ENCODE peak calls at places on chromosome 10, in nine cellular contexts. One of them, this sample, is unnamed.

GRCh38 chr10:15720635-15721310 is 1.1 kb upstream of the ITGA8 start:
- DNase-seq in AG10803: no peak
- DNase-seq in GM23338: no peak
- DNase-seq in activated T-cell treated with anti-CD3 and anti-CD28 coated beads, Interleukin-2, amount 50 U/mL, for 72 hours: no peak
- DNase-seq in naive B cell: no peak
- DNase-seq in GM10248: no peak
- DNase-seq in activated CD8-positive, alpha-beta memory T cell treated with anti-CD3 and anti-CD28 coated beads for 1 hour: no peak
- DNase-seq in NCI-H1417: no peak
- DNase-seq in A549: no peak
- DNase-seq in this sample: no peak

GRCh38 chr10:103241262-103242011 is 4.2 kb upstream of the RPEL1 start:
- DNase-seq in naive B cell: no peak
- DNase-seq in activated CD8-positive, alpha-beta memory T cell treated with anti-CD3 and anti-CD28 coated beads for 1 hour: no peak
- DNase-seq in A549: peak; percentile 98
- DNase-seq in activated T-cell treated with anti-CD3 and anti-CD28 coated beads, Interleukin-2, amount 50 U/mL, for 72 hours: peak; percentile 4
- DNase-seq in AG10803: peak; percentile 43
- DNase-seq in GM10248: no peak
- DNase-seq in NCI-H1417: no peak
- DNase-seq in GM23338: peak; percentile 22
- DNase-seq in this sample: no peak

GRCh38 chr10:133109736-133110532 is 22.2 kb downstream of the ADGRA1 start:
- DNase-seq in naive B cell: no peak
- DNase-seq in GM10248: no peak
- DNase-seq in activated T-cell treated with anti-CD3 and anti-CD28 coated beads, Interleukin-2, amount 50 U/mL, for 72 hours: no peak
- DNase-seq in AG10803: no peak
- DNase-seq in activated CD8-positive, alpha-beta memory T cell treated with anti-CD3 and anti-CD28 coated beads for 1 hour: no peak
- DNase-seq in NCI-H1417: no peak
- DNase-seq in GM23338: no peak
- DNase-seq in A549: peak; percentile 32
- DNase-seq in this sample: peak; percentile 30

GRCh38 chr10:133011883-133012282 is 69.5 kb upstream of the CFAP46 start:
- DNase-seq in GM23338: no peak
- DNase-seq in GM10248: no peak
- DNase-seq in activated CD8-positive, alpha-beta memory T cell treated with anti-CD3 and anti-CD28 coated beads for 1 hour: no peak
- DNase-seq in AG10803: no peak
- DNase-seq in A549: no peak
- DNase-seq in naive B cell: no peak
- DNase-seq in activated T-cell treated with anti-CD3 and anti-CD28 coated beads, Interleukin-2, amount 50 U/mL, for 72 hours: no peak
- DNase-seq in NCI-H1417: no peak
- DNase-seq in this sample: no peak

GRCh38 chr10:125177641-125178640 is 17.6 kb upstream of the CTBP2 start:
- DNase-seq in activated T-cell treated with anti-CD3 and anti-CD28 coated beads, Interleukin-2, amount 50 U/mL, for 72 hours: no peak
- DNase-seq in activated CD8-positive, alpha-beta memory T cell treated with anti-CD3 and anti-CD28 coated beads for 1 hour: no peak
- DNase-seq in A549: no peak
- DNase-seq in naive B cell: no peak
- DNase-seq in GM10248: no peak
- DNase-seq in AG10803: no peak
- DNase-seq in GM23338: no peak
- DNase-seq in NCI-H1417: no peak
- DNase-seq in this sample: no peak

GRCh38 chr10:86946215-86947170 is 10.9 kb downstream of the MMRN2 start:
- DNase-seq in activated T-cell treated with anti-CD3 and anti-CD28 coated beads, Interleukin-2, amount 50 U/mL, for 72 hours: no peak
- DNase-seq in naive B cell: no peak
- DNase-seq in AG10803: no peak
- DNase-seq in NCI-H1417: peak; percentile 2
- DNase-seq in GM23338: no peak
- DNase-seq in A549: no peak
- DNase-seq in activated CD8-positive, alpha-beta memory T cell treated with anti-CD3 and anti-CD28 coated beads for 1 hour: no peak
- DNase-seq in GM10248: no peak
- DNase-seq in this sample: no peak

GRCh38 chr10:125023269-125023668 is 81.3 kb downstream of the ZRANB1 start:
- DNase-seq in GM23338: no peak
- DNase-seq in naive B cell: no peak
- DNase-seq in activated T-cell treated with anti-CD3 and anti-CD28 coated beads, Interleukin-2, amount 50 U/mL, for 72 hours: no peak
- DNase-seq in activated CD8-positive, alpha-beta memory T cell treated with anti-CD3 and anti-CD28 coated beads for 1 hour: no peak
- DNase-seq in A549: no peak
- DNase-seq in GM10248: no peak
- DNase-seq in NCI-H1417: peak; percentile 73
- DNase-seq in AG10803: no peak
- DNase-seq in this sample: no peak

GRCh38 chr10:107653832-107654287 is 489.4 kb upstream of the SORCS1 start:
- DNase-seq in GM23338: no peak
- DNase-seq in activated T-cell treated with anti-CD3 and anti-CD28 coated beads, Interleukin-2, amount 50 U/mL, for 72 hours: no peak
- DNase-seq in AG10803: peak; percentile 64
- DNase-seq in A549: no peak
- DNase-seq in activated CD8-positive, alpha-beta memory T cell treated with anti-CD3 and anti-CD28 coated beads for 1 hour: no peak
- DNase-seq in naive B cell: peak; percentile 11
- DNase-seq in GM10248: peak; percentile 31
- DNase-seq in NCI-H1417: no peak
- DNase-seq in this sample: no peak

GRCh38 chr10:94205370-94205930 is 157.3 kb downstream of the NOC3L start:
- DNase-seq in AG10803: peak; percentile 44
- DNase-seq in GM23338: no peak
- DNase-seq in NCI-H1417: peak; percentile 4
- DNase-seq in activated CD8-positive, alpha-beta memory T cell treated with anti-CD3 and anti-CD28 coated beads for 1 hour: no peak
- DNase-seq in naive B cell: no peak
- DNase-seq in A549: no peak
- DNase-seq in activated T-cell treated with anti-CD3 and anti-CD28 coated beads, Interleukin-2, amount 50 U/mL, for 72 hours: no peak
- DNase-seq in GM10248: no peak
- DNase-seq in this sample: no peak

GRCh38 chr10:71984126-71984797 is 20.1 kb downstream of the CHST3 start:
- DNase-seq in AG10803: no peak
- DNase-seq in NCI-H1417: no peak
- DNase-seq in GM23338: no peak
- DNase-seq in GM10248: no peak
- DNase-seq in activated T-cell treated with anti-CD3 and anti-CD28 coated beads, Interleukin-2, amount 50 U/mL, for 72 hours: no peak
- DNase-seq in naive B cell: no peak
- DNase-seq in A549: no peak
- DNase-seq in activated CD8-positive, alpha-beta memory T cell treated with anti-CD3 and anti-CD28 coated beads for 1 hour: no peak
- DNase-seq in this sample: no peak

GRCh38 chr10:62248465-62248864 is 20.2 kb downstream of the RTKN2 start:
- DNase-seq in GM23338: no peak
- DNase-seq in A549: no peak
- DNase-seq in activated T-cell treated with anti-CD3 and anti-CD28 coated beads, Interleukin-2, amount 50 U/mL, for 72 hours: no peak
- DNase-seq in AG10803: peak; percentile 36
- DNase-seq in naive B cell: no peak
- DNase-seq in activated CD8-positive, alpha-beta memory T cell treated with anti-CD3 and anti-CD28 coated beads for 1 hour: no peak
- DNase-seq in GM10248: no peak
- DNase-seq in NCI-H1417: no peak
- DNase-seq in this sample: no peak

GRCh38 chr10:96395931-96396877 is 37.4 kb upstream of the OPALIN start:
- DNase-seq in A549: peak; percentile 73
- DNase-seq in naive B cell: peak; percentile 44
- DNase-seq in GM23338: peak; percentile 91
- DNase-seq in NCI-H1417: peak; percentile 50
- DNase-seq in activated CD8-positive, alpha-beta memory T cell treated with anti-CD3 and anti-CD28 coated beads for 1 hour: peak; percentile 11
- DNase-seq in GM10248: peak; percentile 86
- DNase-seq in AG10803: peak; percentile 75
- DNase-seq in activated T-cell treated with anti-CD3 and anti-CD28 coated beads, Interleukin-2, amount 50 U/mL, for 72 hours: peak; percentile 58
- DNase-seq in this sample: peak; percentile 17

GRCh38 chr10:62413652-62414051 is 39.5 kb downstream of the ZNF365 start:
- DNase-seq in NCI-H1417: no peak
- DNase-seq in A549: no peak
- DNase-seq in naive B cell: no peak
- DNase-seq in activated T-cell treated with anti-CD3 and anti-CD28 coated beads, Interleukin-2, amount 50 U/mL, for 72 hours: no peak
- DNase-seq in AG10803: no peak
- DNase-seq in GM23338: no peak
- DNase-seq in activated CD8-positive, alpha-beta memory T cell treated with anti-CD3 and anti-CD28 coated beads for 1 hour: no peak
- DNase-seq in GM10248: no peak
- DNase-seq in this sample: no peak

GRCh38 chr10:35339946-35340345 is 3.6 kb downstream of the CCNY start:
- DNase-seq in activated CD8-positive, alpha-beta memory T cell treated with anti-CD3 and anti-CD28 coated beads for 1 hour: no peak
- DNase-seq in AG10803: no peak
- DNase-seq in A549: no peak
- DNase-seq in naive B cell: no peak
- DNase-seq in GM23338: no peak
- DNase-seq in GM10248: no peak
- DNase-seq in NCI-H1417: no peak
- DNase-seq in activated T-cell treated with anti-CD3 and anti-CD28 coated beads, Interleukin-2, amount 50 U/mL, for 72 hours: peak; percentile 43
- DNase-seq in this sample: no peak

GRCh38 chr10:27188259-27188658 is 33.1 kb downstream of the MASTL start:
- DNase-seq in activated T-cell treated with anti-CD3 and anti-CD28 coated beads, Interleukin-2, amount 50 U/mL, for 72 hours: no peak
- DNase-seq in naive B cell: no peak
- DNase-seq in NCI-H1417: no peak
- DNase-seq in GM10248: no peak
- DNase-seq in GM23338: no peak
- DNase-seq in AG10803: no peak
- DNase-seq in A549: no peak
- DNase-seq in activated CD8-positive, alpha-beta memory T cell treated with anti-CD3 and anti-CD28 coated beads for 1 hour: no peak
- DNase-seq in this sample: no peak

GRCh38 chr10:97116534-97117162 is 69.1 kb downstream of the SLIT1 start:
- DNase-seq in NCI-H1417: no peak
- DNase-seq in A549: no peak
- DNase-seq in naive B cell: no peak
- DNase-seq in GM23338: no peak
- DNase-seq in activated T-cell treated with anti-CD3 and anti-CD28 coated beads, Interleukin-2, amount 50 U/mL, for 72 hours: no peak
- DNase-seq in activated CD8-positive, alpha-beta memory T cell treated with anti-CD3 and anti-CD28 coated beads for 1 hour: no peak
- DNase-seq in AG10803: no peak
- DNase-seq in GM10248: no peak
- DNase-seq in this sample: no peak

GRCh38 chr10:100654835-100655759 is 90.3 kb upstream of the PAX2 start:
- DNase-seq in NCI-H1417: no peak
- DNase-seq in GM23338: peak; percentile 66
- DNase-seq in A549: no peak
- DNase-seq in AG10803: no peak
- DNase-seq in GM10248: no peak
- DNase-seq in activated T-cell treated with anti-CD3 and anti-CD28 coated beads, Interleukin-2, amount 50 U/mL, for 72 hours: peak; percentile 32
- DNase-seq in activated CD8-positive, alpha-beta memory T cell treated with anti-CD3 and anti-CD28 coated beads for 1 hour: no peak
- DNase-seq in naive B cell: no peak
- DNase-seq in this sample: no peak

GRCh38 chr10:132715791-132716680 is 69.9 kb downstream of the NKX6-2 start:
- DNase-seq in GM23338: no peak
- DNase-seq in activated CD8-positive, alpha-beta memory T cell treated with anti-CD3 and anti-CD28 coated beads for 1 hour: no peak
- DNase-seq in A549: no peak
- DNase-seq in NCI-H1417: no peak
- DNase-seq in AG10803: no peak
- DNase-seq in activated T-cell treated with anti-CD3 and anti-CD28 coated beads, Interleukin-2, amount 50 U/mL, for 72 hours: no peak
- DNase-seq in naive B cell: no peak
- DNase-seq in GM10248: no peak
- DNase-seq in this sample: no peak

GRCh38 chr10:117462424-117462792 is 80.1 kb upstream of the EMX2 start:
- DNase-seq in GM10248: no peak
- DNase-seq in GM23338: peak; percentile 69
- DNase-seq in activated CD8-positive, alpha-beta memory T cell treated with anti-CD3 and anti-CD28 coated beads for 1 hour: no peak
- DNase-seq in activated T-cell treated with anti-CD3 and anti-CD28 coated beads, Interleukin-2, amount 50 U/mL, for 72 hours: no peak
- DNase-seq in AG10803: peak; percentile 53
- DNase-seq in A549: no peak
- DNase-seq in naive B cell: no peak
- DNase-seq in NCI-H1417: no peak
- DNase-seq in this sample: no peak

GRCh38 chr10:80500572-80501380 is 36.9 kb upstream of the SH2D4B start:
- DNase-seq in activated CD8-positive, alpha-beta memory T cell treated with anti-CD3 and anti-CD28 coated beads for 1 hour: no peak
- DNase-seq in naive B cell: peak; percentile 44
- DNase-seq in activated T-cell treated with anti-CD3 and anti-CD28 coated beads, Interleukin-2, amount 50 U/mL, for 72 hours: peak; percentile 70
- DNase-seq in GM10248: peak; percentile 62
- DNase-seq in GM23338: peak; percentile 48
- DNase-seq in NCI-H1417: peak; percentile 14
- DNase-seq in AG10803: no peak
- DNase-seq in A549: peak; percentile 21
- DNase-seq in this sample: no peak

GRCh38 chr10:11685787-11686218 is 56.4 kb upstream of the ECHDC3 start:
- DNase-seq in GM23338: no peak
- DNase-seq in AG10803: peak; percentile 9
- DNase-seq in GM10248: peak; percentile 62
- DNase-seq in activated T-cell treated with anti-CD3 and anti-CD28 coated beads, Interleukin-2, amount 50 U/mL, for 72 hours: no peak
- DNase-seq in naive B cell: peak; percentile 79
- DNase-seq in A549: no peak
- DNase-seq in activated CD8-positive, alpha-beta memory T cell treated with anti-CD3 and anti-CD28 coated beads for 1 hour: peak; percentile 23
- DNase-seq in NCI-H1417: peak; percentile 68
- DNase-seq in this sample: peak; percentile 71

GRCh38 chr10:43855667-43856210 is 207.1 kb upstream of the ZNF32 start:
- DNase-seq in NCI-H1417: no peak
- DNase-seq in AG10803: no peak
- DNase-seq in GM23338: no peak
- DNase-seq in activated CD8-positive, alpha-beta memory T cell treated with anti-CD3 and anti-CD28 coated beads for 1 hour: no peak
- DNase-seq in activated T-cell treated with anti-CD3 and anti-CD28 coated beads, Interleukin-2, amount 50 U/mL, for 72 hours: no peak
- DNase-seq in GM10248: no peak
- DNase-seq in A549: no peak
- DNase-seq in naive B cell: no peak
- DNase-seq in this sample: no peak

GRCh38 chr10:122521011-122521410 is 39.5 kb upstream of the DMBT1 start:
- DNase-seq in naive B cell: no peak
- DNase-seq in GM23338: no peak
- DNase-seq in NCI-H1417: no peak
- DNase-seq in GM10248: no peak
- DNase-seq in A549: no peak
- DNase-seq in activated T-cell treated with anti-CD3 and anti-CD28 coated beads, Interleukin-2, amount 50 U/mL, for 72 hours: no peak
- DNase-seq in AG10803: no peak
- DNase-seq in activated CD8-positive, alpha-beta memory T cell treated with anti-CD3 and anti-CD28 coated beads for 1 hour: no peak
- DNase-seq in this sample: no peak

GRCh38 chr10:116627386-116627933 is 6.7 kb downstream of the PNLIPRP2 start:
- DNase-seq in NCI-H1417: no peak
- DNase-seq in GM23338: peak; percentile 83
- DNase-seq in GM10248: no peak
- DNase-seq in naive B cell: no peak
- DNase-seq in AG10803: no peak
- DNase-seq in A549: peak; percentile 48
- DNase-seq in activated CD8-positive, alpha-beta memory T cell treated with anti-CD3 and anti-CD28 coated beads for 1 hour: no peak
- DNase-seq in activated T-cell treated with anti-CD3 and anti-CD28 coated beads, Interleukin-2, amount 50 U/mL, for 72 hours: no peak
- DNase-seq in this sample: no peak

GRCh38 chr10:99119258-99119748 is 116.3 kb downstream of the HPSE2 start:
- DNase-seq in GM10248: no peak
- DNase-seq in activated CD8-positive, alpha-beta memory T cell treated with anti-CD3 and anti-CD28 coated beads for 1 hour: no peak
- DNase-seq in naive B cell: no peak
- DNase-seq in NCI-H1417: no peak
- DNase-seq in AG10803: no peak
- DNase-seq in A549: no peak
- DNase-seq in activated T-cell treated with anti-CD3 and anti-CD28 coated beads, Interleukin-2, amount 50 U/mL, for 72 hours: no peak
- DNase-seq in GM23338: no peak
- DNase-seq in this sample: no peak

GRCh38 chr10:33353334-33353733 is 18.9 kb upstream of the NRP1 start:
- DNase-seq in GM10248: no peak
- DNase-seq in activated CD8-positive, alpha-beta memory T cell treated with anti-CD3 and anti-CD28 coated beads for 1 hour: no peak
- DNase-seq in A549: no peak
- DNase-seq in activated T-cell treated with anti-CD3 and anti-CD28 coated beads, Interleukin-2, amount 50 U/mL, for 72 hours: no peak
- DNase-seq in AG10803: no peak
- DNase-seq in GM23338: no peak
- DNase-seq in naive B cell: no peak
- DNase-seq in NCI-H1417: no peak
- DNase-seq in this sample: no peak

GRCh38 chr10:14698487-14699170 is 76.1 kb downstream of the FAM107B start:
- DNase-seq in naive B cell: no peak
- DNase-seq in GM23338: no peak
- DNase-seq in activated T-cell treated with anti-CD3 and anti-CD28 coated beads, Interleukin-2, amount 50 U/mL, for 72 hours: no peak
- DNase-seq in GM10248: no peak
- DNase-seq in A549: no peak
- DNase-seq in activated CD8-positive, alpha-beta memory T cell treated with anti-CD3 and anti-CD28 coated beads for 1 hour: no peak
- DNase-seq in NCI-H1417: no peak
- DNase-seq in AG10803: peak; percentile 89
- DNase-seq in this sample: no peak